ENCODE peak calls at places on chromosomes 11 and 22, in four cellular contexts. E is HFFc6, Q is choroid plexus epithelial cell, N is NB4. M is an unnamed sample.

GRCh38 chr11:32088117-32088941 is 2.5 kb upstream of the RCN1 start:
- DNase-seq in E (peak; percentile 83), Q (peak; percentile 95), N (peak; percentile 86), M (no peak)

GRCh38 chr11:2465201-2466068 is 20.6 kb downstream of the KCNQ1 start:
- DNase-seq in N (no peak), Q (no peak), E (no peak), M (peak; percentile 66)

GRCh38 chr22:22619765-22620414 is 24.5 kb upstream of the GGTLC2 start:
- DNase-seq in E (no peak), Q (no peak), N (no peak), M (peak; percentile 22)

GRCh38 chr11:97364047-97364446 is 974.2 kb downstream of the JRKL start:
- DNase-seq in Q (peak; percentile 71), E (no peak), N (no peak), M (no peak)

GRCh38 chr11:61747389-61748285 is 4.8 kb upstream of the MYRF start:
- DNase-seq in E (peak; percentile 41), Q (peak; percentile 79), N (peak; percentile 68), M (peak; percentile 85)

GRCh38 chr22:32533265-32534068 is 58.9 kb downstream of the FBXO7 start:
- DNase-seq in E (peak; percentile 43), Q (peak; percentile 26), N (no peak), M (no peak)

GRCh38 chr11:126949066-126949945 is 51.3 kb downstream of the KIRREL3 start:
- DNase-seq in Q (no peak), E (peak; percentile 58), N (peak; percentile 9), M (no peak)

GRCh38 chr11:127002669-127003259 is 2.2 kb upstream of the KIRREL3 start:
- DNase-seq in N (no peak), Q (no peak), E (no peak), M (no peak)

GRCh38 chr11:109892321-109892794 is 200.8 kb upstream of the ZC3H12C start:
- DNase-seq in Q (peak; percentile 6), E (no peak), N (no peak), M (no peak)

GRCh38 chr11:68825603-68826002 is 16.1 kb downstream of the CPT1A start:
- DNase-seq in N (peak; percentile 79), Q (no peak), E (no peak), M (no peak)

GRCh38 chr11:114563077-114563476 is 3.4 kb upstream of the NXPE1 start:
- DNase-seq in E (no peak), N (no peak), Q (peak; percentile 11), M (no peak)

GRCh38 chr11:39668640-39669039 is 1790.8 kb downstream of the LRRC4C start:
- DNase-seq in N (peak; percentile 45), E (no peak), Q (no peak), M (no peak)

GRCh38 chr11:38839076-38839475 is 2241.0 kb upstream of the RAG2 start:
- DNase-seq in Q (no peak), E (no peak), N (no peak), M (no peak)

GRCh38 chr22:20418211-20418788 is 19.3 kb downstream of the SCARF2 start:
- DNase-seq in N (peak; percentile 63), Q (peak; percentile 89), E (peak; percentile 81), M (peak; percentile 85)

GRCh38 chr11:17428930-17429329 is 40.5 kb upstream of the KCNJ11 start:
- DNase-seq in N (no peak), E (no peak), Q (no peak), M (no peak)

GRCh38 chr11:66363805-66364535 is 7.6 kb downstream of the SLC29A2 start:
- DNase-seq in E (no peak), Q (peak; percentile 30), N (peak; percentile 77), M (no peak)

GRCh38 chr11:43903086-43903485 is 22.5 kb downstream of the ALKBH3 start:
- DNase-seq in E (no peak), Q (no peak), N (no peak), M (no peak)

GRCh38 chr11:68164437-68164836 is 43.2 kb upstream of the CHKA start:
- DNase-seq in E (peak; percentile 47), N (no peak), Q (peak; percentile 29), M (no peak)

GRCh38 chr11:3370268-3370870 is 8.6 kb downstream of the ZNF195 start:
- DNase-seq in E (no peak), Q (no peak), N (no peak), M (no peak)

GRCh38 chr11:126186708-126187481 is 24.6 kb downstream of the RPUSD4 start:
- DNase-seq in N (no peak), E (no peak), Q (no peak), M (no peak)

GRCh38 chr11:123472236-123472935 is 42.3 kb downstream of the GRAMD1B start:
- DNase-seq in Q (no peak), E (no peak), N (no peak), M (no peak)

GRCh38 chr11:1757861-1758610 is 5.7 kb downstream of the CTSD start:
- DNase-seq in E (no peak), N (peak; percentile 86), Q (no peak), M (no peak)

GRCh38 chr11:76624515-76625379 is 45.8 kb downstream of the LRRC32 start:
- DNase-seq in Q (no peak), E (no peak), N (no peak), M (peak; percentile 65)

GRCh38 chr11:38476808-38477565 is 1879.0 kb upstream of the RAG2 start:
- DNase-seq in E (no peak), Q (peak; percentile 8), N (no peak), M (no peak)

GRCh38 chr11:64654958-64655541 is 64.0 kb downstream of the SLC22A12 start:
- DNase-seq in N (peak; percentile 86), Q (no peak), E (no peak), M (no peak)

GRCh38 chr11:128691802-128692749 is 1.8 kb upstream of the FLI1 start:
- DNase-seq in Q (no peak), N (no peak), E (no peak), M (peak; percentile 76)

DNA sequence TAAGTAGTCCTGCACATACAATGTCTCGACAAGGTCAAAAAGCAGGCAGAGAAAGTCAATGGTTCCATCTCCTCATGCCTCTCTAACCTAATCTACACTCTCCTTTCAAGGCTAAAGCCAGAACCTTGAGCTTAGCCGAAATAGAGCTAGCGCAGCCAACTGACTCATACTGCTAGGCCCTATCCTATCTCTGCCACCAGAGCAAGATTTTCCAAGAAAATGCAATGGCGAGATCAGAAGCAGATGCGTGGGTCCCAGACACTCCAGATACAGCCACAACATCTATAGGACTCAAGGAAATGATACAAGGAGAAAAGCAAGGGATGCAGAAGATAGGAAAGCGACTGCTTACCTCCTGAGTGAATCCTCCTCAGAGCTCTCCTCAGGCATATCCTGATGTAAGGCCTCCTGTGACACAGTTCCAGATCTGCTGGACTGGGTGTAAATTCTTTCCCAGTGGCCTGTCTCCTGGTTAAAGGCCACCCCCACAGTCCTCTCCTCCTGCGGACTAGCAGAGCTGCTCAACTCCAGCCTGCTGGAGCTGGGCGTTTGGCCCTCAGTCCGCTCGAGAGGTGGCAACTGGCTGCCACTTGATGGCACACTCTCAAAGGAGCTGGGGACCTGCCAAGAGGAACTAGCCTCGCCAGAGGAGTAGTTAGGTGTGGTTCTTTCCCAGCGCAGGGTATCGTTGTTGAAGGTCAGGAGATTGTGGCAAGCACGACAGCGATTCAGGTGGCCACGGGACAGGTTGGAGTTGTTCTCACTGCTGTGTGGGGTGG is 52.0 kb downstream of the AMBRA1 start:
- DNase-seq in N (peak; percentile 23), Q (no peak), E (no peak), M (no peak)
- TF ChIP-seq CTCF in N (peak; percentile 7), Q (no peak), E (no peak), M (no peak)

GRCh38 chr11:104366321-104366734 is 202.4 kb upstream of the PDGFD start:
- DNase-seq in E (no peak), Q (no peak), N (no peak), M (no peak)

GRCh38 chr11:104370478-104370877 is 206.5 kb upstream of the PDGFD start:
- DNase-seq in Q (no peak), E (no peak), N (no peak), M (no peak)

GRCh38 chr11:104361975-104362374 is 198.0 kb upstream of the PDGFD start:
- DNase-seq in Q (no peak), N (no peak), E (no peak), M (no peak)

GRCh38 chr11:104365676-104366075 is 201.7 kb upstream of the PDGFD start:
- DNase-seq in N (no peak), Q (no peak), E (no peak), M (no peak)
- TF ChIP-seq CTCF in N (no peak), Q (no peak), E (no peak), M (no peak)

DNA sequence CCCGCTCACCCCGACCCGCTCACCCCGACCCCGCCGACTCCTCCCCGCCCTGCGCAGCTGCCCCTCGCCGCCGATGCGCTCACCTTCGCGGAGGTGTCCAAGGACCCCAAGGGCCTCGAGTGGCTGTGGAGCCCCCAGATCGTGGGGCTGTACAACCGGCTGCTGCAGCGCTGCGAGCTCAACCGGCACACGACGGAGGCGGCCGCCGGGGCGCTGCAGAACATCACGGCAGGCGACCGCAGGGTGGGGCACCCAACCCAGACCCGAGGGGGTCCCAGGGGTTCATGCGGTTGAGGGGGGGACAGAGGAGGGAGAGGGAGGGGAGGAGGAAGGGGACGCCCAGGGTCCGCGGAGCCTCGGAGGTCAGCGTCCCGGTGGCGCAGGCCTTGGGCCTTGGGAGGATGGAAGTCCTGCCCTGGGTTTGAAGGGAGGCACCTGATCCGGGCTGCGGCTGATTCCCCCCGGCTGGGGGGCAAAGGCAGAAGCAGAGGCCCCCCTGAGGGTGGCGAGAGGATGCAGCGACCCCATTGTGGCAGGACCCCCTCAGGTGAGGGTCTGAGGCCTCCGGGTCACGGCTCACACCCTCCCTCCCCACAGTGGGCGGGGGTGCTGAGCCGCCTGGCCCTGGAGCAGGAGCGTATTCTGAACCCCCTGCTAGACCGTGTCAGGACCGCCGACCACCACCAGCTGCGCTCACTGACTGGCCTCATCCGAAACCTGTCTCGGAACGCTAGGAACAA is 9.2 kb downstream of the PKP3 start:
- DNase-seq in E (no peak), Q (no peak), N (no peak), M (no peak)
- TF ChIP-seq CTCF in E (no peak), Q (no peak), N (no peak), M (no peak)

GRCh38 chr11:20081336-20081735 is 78.9 kb downstream of the DBX1 start:
- DNase-seq in E (no peak), N (no peak), Q (no peak), M (no peak)

GRCh38 chr11:20088368-20089260 is 71.7 kb downstream of the DBX1 start:
- DNase-seq in E (no peak), N (no peak), Q (peak; percentile 74), M (no peak)

GRCh38 chr11:20087118-20087521 is 73.2 kb downstream of the DBX1 start:
- DNase-seq in Q (peak; percentile 44), N (no peak), E (no peak), M (no peak)

GRCh38 chr11:20089357-20089756 is 70.9 kb downstream of the DBX1 start:
- DNase-seq in E (no peak), N (no peak), Q (peak; percentile 66), M (no peak)

GRCh38 chr11:20084921-20085814 is 75.1 kb downstream of the DBX1 start:
- DNase-seq in N (no peak), E (no peak), Q (peak; percentile 18), M (no peak)
- TF ChIP-seq CTCF in N (no peak), E (no peak), Q (peak; percentile 27), M (no peak)

GRCh38 chr11:112989198-112989597 is 28.0 kb downstream of the NCAM1 start:
- DNase-seq in E (no peak), N (no peak), Q (no peak), M (no peak)
- TF ChIP-seq CTCF in E (no peak), N (no peak), Q (no peak), M (no peak)

GRCh38 chr11:57340228-57340627 is 2.1 kb downstream of the P2RX3 start:
- DNase-seq in E (no peak), Q (peak; percentile 26), N (peak; percentile 62), M (no peak)
- TF ChIP-seq CTCF in E (peak; percentile 34), Q (peak; percentile 23), N (peak; percentile 42), M (peak; percentile 18)

M was measured in type B pancreatic cell.